ENCODE peak calls at places on chromosomes 6 and 20, in eight cellular contexts. A, E, G, I, T, W, L and K are unnamed samples.

GRCh38 chr6:25311251-25311910 is 32.2 kb downstream of the CARMIL1 start:
- DNase-seq in A (no peak), E (peak), G (no peak), I (no peak), T (no peak), W (no peak), L (no peak), K (peak)

GRCh38 chr6:25388776-25389175 is 109.6 kb downstream of the CARMIL1 start:
- DNase-seq in A (no peak), E (no peak), G (no peak), I (no peak), T (no peak), W (no peak), L (no peak), K (no peak)

GRCh38 chr6:56430629-56431600 is 183.5 kb upstream of the COL21A1 start:
- DNase-seq in A (no peak), E (no peak), G (no peak), I (no peak), T (no peak), W (no peak), L (no peak), K (no peak)

GRCh38 chr6:111478064-111478476 is 4.9 kb downstream of the REV3L start:
- DNase-seq in A (no peak), E (peak), G (no peak), I (no peak), T (no peak), W (no peak), L (no peak), K (no peak)

GRCh38 chr6:124073021-124073420 is 269.4 kb downstream of the NKAIN2 start:
- DNase-seq in A (no peak), E (peak), G (no peak), I (no peak), T (no peak), W (no peak), L (no peak), K (no peak)

GRCh38 chr6:149566372-149567193 is at the start of gene GINM1:
- DNase-seq in A (peak), E (peak), G (no peak), I (peak), T (no peak), W (peak), L (peak), K (peak)

GRCh38 chr6:166278579-166279392 is 29.4 kb downstream of the PRR18 start:
- DNase-seq in A (no peak), E (no peak), G (no peak), I (no peak), T (no peak), W (no peak), L (no peak), K (no peak)

GRCh38 chr6:27608916-27609883 is 136.3 kb upstream of the ZNF184 start:
- DNase-seq in A (no peak), E (peak), G (no peak), I (peak), T (no peak), W (no peak), L (no peak), K (peak)

GRCh38 chr20:49230575-49231211 is 11.5 kb downstream of the DDX27 start:
- DNase-seq in A (no peak), E (no peak), G (no peak), I (no peak), T (no peak), W (no peak), L (no peak), K (no peak)

GRCh38 chr6:131001113-131001776 is 61.8 kb downstream of the EPB41L2 start:
- DNase-seq in A (no peak), E (no peak), G (no peak), I (no peak), T (no peak), W (no peak), L (no peak), K (no peak)

GRCh38 chr20:48283470-48284110 is 498.3 kb upstream of the SULF2 start:
- DNase-seq in A (no peak), E (peak), G (no peak), I (no peak), T (no peak), W (peak), L (no peak), K (peak)

GRCh38 chr6:163418273-163419029 is 3.9 kb downstream of the QKI start:
- DNase-seq in A (no peak), E (no peak), G (no peak), I (no peak), T (no peak), W (no peak), L (no peak), K (no peak)

GRCh38 chr6:113508249-113508648 is 348.9 kb upstream of the MARCKS start:
- DNase-seq in A (no peak), E (no peak), G (no peak), I (no peak), T (no peak), W (no peak), L (no peak), K (no peak)

GRCh38 chr6:44868335-44868668 is 459.8 kb upstream of the RUNX2 start:
- DNase-seq in A (no peak), E (no peak), G (no peak), I (no peak), T (no peak), W (no peak), L (no peak), K (no peak)

GRCh38 chr6:109979033-109979921 is 1.2 kb downstream of the GPR6 start:
- DNase-seq in A (no peak), E (no peak), G (no peak), I (peak), T (no peak), W (no peak), L (no peak), K (no peak)

GRCh38 chr6:38775870-38776269 is 60.8 kb downstream of the DNAH8 start:
- DNase-seq in A (no peak), E (no peak), G (no peak), I (no peak), T (peak), W (no peak), L (no peak), K (no peak)

GRCh38 chr6:149060985-149061760 is 256.3 kb upstream of the TAB2 start:
- DNase-seq in A (no peak), E (peak), G (no peak), I (peak), T (no peak), W (peak), L (no peak), K (peak)

GRCh38 chr6:25041676-25042598 is 106.2 kb upstream of the RIPOR2 start:
- DNase-seq in A (no peak), E (no peak), G (no peak), I (no peak), T (no peak), W (no peak), L (no peak), K (no peak)